ENCODE peak calls at places on chromosomes 3 and 15, in six cellular contexts. P is body of pancreas, H is breast epithelium, E is heart right ventricle, Y is uterus, T is transverse colon. W is an unnamed sample.

GRCh38 chr15:83848315-83849050 is 194.6 kb downstream of the ADAMTSL3 start:
- DNase-seq in P (no peak), H (no peak), E (no peak), Y (no peak), T (no peak), W (no peak)

GRCh38 chr15:45670511-45670910 is 35.7 kb downstream of the SQOR start:
- DNase-seq in P (no peak), H (no peak), E (no peak), Y (no peak), T (no peak), W (no peak)

GRCh38 chr3:12893247-12893646 is 51.9 kb upstream of the RPL32 start:
- DNase-seq in P (no peak), H (no peak), E (no peak), Y (no peak), T (no peak), W (no peak)

GRCh38 chr3:70273492-70273891 is 38.9 kb downstream of the MDFIC2 start:
- DNase-seq in P (no peak), H (no peak), E (no peak), Y (no peak), T (no peak), W (no peak)

GRCh38 chr15:98812711-98813441 is 164.5 kb downstream of the IGF1R start:
- DNase-seq in P (peak), H (no peak), E (no peak), Y (no peak), T (no peak), W (no peak)

GRCh38 chr15:39124925-39125625 is 455.8 kb upstream of the THBS1 start:
- DNase-seq in P (no peak), H (no peak), E (no peak), Y (no peak), T (no peak), W (no peak)

GRCh38 chr3:59818033-59818936 is 768.5 kb upstream of the CFAP20DC start:
- DNase-seq in P (peak), H (peak), E (peak), Y (peak), T (peak), W (peak)

GRCh38 chr15:82900511-82900910 is 52.0 kb downstream of the HOMER2 start:
- DNase-seq in P (no peak), H (no peak), E (no peak), Y (no peak), T (no peak), W (no peak)

GRCh38 chr3:179147571-179148445 is at the start of gene PIK3CA:
- DNase-seq in P (peak), H (peak), E (peak), Y (peak), T (peak), W (peak)

GRCh38 chr15:41276821-41277220 is 45.8 kb downstream of the CHP1 start:
- DNase-seq in P (no peak), H (no peak), E (no peak), Y (no peak), T (no peak), W (no peak)

GRCh38 chr3:196377321-196377720 is 39.1 kb upstream of the TM4SF19 start:
- DNase-seq in P (no peak), H (no peak), E (no peak), Y (no peak), T (no peak), W (no peak)

GRCh38 chr3:194133661-194134230 is 2.2 kb upstream of the HES1 start:
- DNase-seq in P (peak), H (no peak), E (peak), Y (peak), T (peak), W (no peak)

GRCh38 chr15:63514533-63514943 is 10.1 kb downstream of the USP3 start:
- DNase-seq in P (peak), H (no peak), E (no peak), Y (no peak), T (no peak), W (no peak)

GRCh38 chr3:58404396-58404795 is 29.2 kb downstream of the PDHB start:
- DNase-seq in P (no peak), H (no peak), E (no peak), Y (no peak), T (no peak), W (no peak)

GRCh38 chr3:77906102-77906709 is 866.3 kb downstream of the ROBO2 start:
- DNase-seq in P (no peak), H (no peak), E (no peak), Y (no peak), T (no peak), W (no peak)

DNA sequence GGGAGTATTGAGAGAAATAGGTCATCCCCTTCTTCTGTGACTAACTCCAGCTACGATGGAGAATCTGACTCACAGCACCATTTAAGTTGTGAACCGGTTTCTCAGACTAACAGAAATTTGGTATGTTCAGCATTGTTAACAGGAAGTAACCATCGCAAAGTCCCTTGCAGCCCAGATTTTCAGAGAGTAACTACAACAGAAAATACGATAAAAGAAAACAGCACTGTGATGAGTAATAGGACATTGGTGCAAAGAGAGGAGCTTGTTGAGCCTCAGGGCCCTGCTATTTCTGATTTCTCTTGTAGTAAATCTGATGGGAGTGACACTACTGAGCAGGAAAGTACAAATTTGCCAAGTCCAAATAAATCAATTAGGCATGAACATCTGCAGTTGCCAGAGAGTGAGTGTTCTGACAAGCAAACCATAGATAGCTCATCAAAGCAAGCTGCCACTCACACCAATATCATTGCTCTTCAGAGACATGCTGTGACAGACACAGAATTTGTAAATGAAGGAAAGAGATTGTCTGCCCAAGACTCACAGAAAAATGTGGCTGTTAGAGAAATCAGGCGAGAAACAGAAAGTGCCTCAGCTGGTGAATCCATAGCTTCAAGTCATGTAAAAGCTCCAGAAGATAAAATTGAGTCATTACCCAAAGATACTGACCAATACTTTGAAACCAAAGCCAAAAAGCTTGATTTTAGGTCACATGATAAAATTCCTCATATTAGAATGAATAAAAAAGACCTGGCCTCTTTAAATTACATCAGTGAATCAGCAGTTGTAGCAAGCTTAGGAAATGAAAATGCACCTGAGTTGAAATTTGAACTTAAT is 50.6 kb downstream of the CRYBG3 start:
- DNase-seq in P (no peak), H (no peak), E (no peak), Y (peak), T (no peak), W (no peak)
- H3K4me3 ChIP-seq in P (no peak), H (no peak), E (no peak), Y (no peak), T (no peak), W (no peak)

DNA sequence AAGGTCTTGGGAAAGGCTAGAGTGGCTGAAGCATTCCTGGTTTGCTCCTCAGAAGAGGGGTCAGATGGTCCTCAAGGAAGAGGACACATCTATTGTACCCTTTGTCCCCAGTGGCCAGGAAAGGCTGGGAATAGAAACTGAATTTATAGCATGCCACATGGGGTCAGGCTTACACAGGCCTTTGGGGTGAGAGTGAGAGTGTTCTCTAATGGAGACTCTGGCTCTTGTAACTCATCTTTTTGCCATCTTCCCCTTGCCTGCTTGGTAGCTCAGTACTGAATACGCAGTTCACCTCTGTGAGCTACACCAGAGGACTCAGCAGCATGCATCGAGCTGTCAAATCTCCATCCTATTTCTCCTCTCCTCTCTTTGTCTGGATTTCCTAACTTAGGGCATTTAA is 87.5 kb downstream of the ATP2B2 start:
- DNase-seq in P (no peak), H (no peak), E (no peak), Y (no peak), T (no peak), W (no peak)
- TF ChIP-seq CTCF in P (no peak), H (no peak), E (no peak), Y (no peak), T (no peak), W (no peak)

DNA sequence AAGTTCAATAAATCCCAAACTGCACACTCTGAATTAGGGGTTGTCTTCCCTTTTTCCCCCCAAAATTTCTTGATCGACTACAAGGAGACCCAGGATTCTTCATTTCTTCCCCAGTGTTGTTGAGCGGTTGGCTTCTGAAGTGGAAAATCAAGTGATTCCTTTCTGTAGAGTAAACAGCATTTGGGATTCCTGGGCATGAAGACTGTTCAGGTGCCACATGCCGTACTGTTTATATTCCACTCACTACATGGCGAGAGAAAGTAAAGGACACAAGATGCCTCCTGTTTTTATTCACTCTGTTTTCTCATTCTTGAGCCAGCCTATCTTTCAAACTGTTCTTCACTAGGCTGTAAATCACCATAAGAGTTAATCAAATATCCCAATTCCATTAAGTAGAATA is 12.6 kb downstream of the FSTL1 start:
- DNase-seq in P (no peak), H (no peak), E (no peak), Y (no peak), T (no peak), W (no peak)
- H3K27ac ChIP-seq in P (no peak), H (peak), E (peak), Y (peak), T (peak), W (no peak)

GRCh38 chr15:100692671-100693070 is 90.3 kb downstream of the ASB7 start:
- DNase-seq in P (no peak), H (no peak), E (no peak), Y (peak), T (no peak), W (no peak)

GRCh38 chr15:100696452-100696851 is 94.1 kb downstream of the ASB7 start:
- DNase-seq in P (no peak), H (no peak), E (no peak), Y (no peak), T (no peak), W (no peak)

GRCh38 chr15:100695048-100695447 is 92.7 kb downstream of the ASB7 start:
- DNase-seq in P (no peak), H (no peak), E (no peak), Y (no peak), T (no peak), W (no peak)

GRCh38 chr15:100693451-100693850 is 91.1 kb downstream of the ASB7 start:
- DNase-seq in P (peak), H (no peak), E (no peak), Y (peak), T (no peak), W (no peak)

GRCh38 chr15:100694381-100695012 is 92.1 kb downstream of the ASB7 start:
- DNase-seq in P (no peak), H (no peak), E (no peak), Y (peak), T (no peak), W (no peak)
- H3K4me3 ChIP-seq in P (no peak), H (no peak), E (no peak), Y (no peak), T (no peak), W (no peak)

GRCh38 chr3:50369271-50369670 is 9.9 kb upstream of the TMEM115 start:
- DNase-seq in P (no peak), H (no peak), E (no peak), Y (no peak), T (no peak), W (no peak)

GRCh38 chr3:50364573-50365079 is 5.3 kb upstream of the TMEM115 start:
- DNase-seq in P (no peak), H (no peak), E (no peak), Y (no peak), T (peak), W (no peak)

GRCh38 chr3:50370594-50370993 is 11.3 kb upstream of the TMEM115 start:
- DNase-seq in P (no peak), H (no peak), E (no peak), Y (no peak), T (no peak), W (no peak)

GRCh38 chr3:50365842-50366220 is 6.5 kb upstream of the TMEM115 start:
- DNase-seq in P (no peak), H (no peak), E (no peak), Y (no peak), T (no peak), W (no peak)

DNA sequence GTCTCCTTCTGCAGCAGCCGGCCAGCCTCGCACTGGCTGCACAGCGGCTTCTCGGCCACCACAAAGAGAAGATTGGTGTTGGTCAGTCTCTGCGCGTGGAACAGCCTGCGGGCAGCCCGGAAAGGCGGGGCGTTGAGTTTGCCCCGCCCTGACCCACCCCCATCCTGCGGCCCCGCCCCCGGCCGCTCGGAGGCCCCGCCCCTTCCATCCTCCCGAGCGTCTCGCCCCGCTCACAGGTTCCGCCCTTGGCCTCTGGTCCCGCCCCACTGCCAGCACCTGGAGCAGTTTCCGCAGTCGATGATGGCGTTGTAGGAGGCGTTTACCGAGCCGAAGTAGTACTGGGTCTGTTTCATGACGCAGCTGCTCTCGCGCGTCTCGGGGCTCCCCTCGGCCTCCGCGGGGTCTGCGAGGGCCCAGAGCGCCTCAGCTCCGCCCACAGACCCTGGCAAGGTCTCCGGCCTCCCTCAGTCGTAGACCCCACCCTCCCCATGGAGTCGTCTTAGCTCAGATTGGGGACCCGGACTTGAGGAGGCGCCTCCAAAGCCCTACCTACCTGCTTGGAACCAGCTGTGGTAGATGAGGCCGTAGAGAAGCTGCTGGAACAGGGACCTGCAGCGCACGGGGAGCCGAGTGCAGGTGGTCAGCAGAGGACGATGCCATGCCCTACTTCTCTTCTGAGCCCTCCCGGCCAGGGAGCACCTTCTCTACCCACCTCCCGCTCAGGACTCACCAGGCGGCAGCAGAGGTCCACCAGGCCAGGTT is 5.9 kb upstream of the TMEM115 start:
- DNase-seq in P (peak), H (peak), E (peak), Y (peak), T (peak), W (peak)
- TF ChIP-seq CTCF in P (no peak), H (no peak), E (no peak), Y (no peak), T (no peak), W (no peak)

DNA sequence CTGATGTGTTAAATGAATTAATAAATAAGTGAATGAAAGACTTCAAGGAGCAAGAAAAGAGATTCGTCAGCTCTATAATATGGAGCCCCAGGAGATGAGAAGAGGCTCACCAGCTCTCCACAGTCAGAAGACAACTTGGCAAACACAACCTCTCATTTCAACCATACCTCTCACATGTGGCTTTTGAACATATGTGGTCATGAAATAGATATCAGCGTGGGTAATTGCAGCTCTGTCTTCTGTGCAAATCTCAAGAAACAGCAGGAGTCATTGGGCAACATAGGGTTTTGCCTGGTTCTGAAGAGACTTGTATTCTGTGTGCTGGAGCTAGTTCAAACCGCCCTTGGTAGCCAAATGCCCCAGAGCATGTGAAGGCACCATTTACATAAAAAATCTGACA is 8.5 kb downstream of the CX3CR1 start:
- DNase-seq in P (no peak), H (peak), E (no peak), Y (no peak), T (no peak), W (no peak)
- H3K27ac ChIP-seq in P (no peak), H (no peak), E (no peak), Y (no peak), T (no peak), W (no peak)

GRCh38 chr3:41888368-41889076 is 73.4 kb downstream of the ULK4 start:
- DNase-seq in P (no peak), H (no peak), E (no peak), Y (no peak), T (no peak), W (no peak)
- H3K4me3 ChIP-seq in P (no peak), H (no peak), E (no peak), Y (no peak), T (no peak), W (no peak)

GRCh38 chr3:145939431-145939830 is 221.6 kb downstream of the PLOD2 start:
- DNase-seq in P (peak), H (no peak), E (no peak), Y (no peak), T (no peak), W (no peak)

GRCh38 chr3:145942052-145942451 is 218.9 kb downstream of the PLOD2 start:
- DNase-seq in P (no peak), H (no peak), E (no peak), Y (no peak), T (no peak), W (no peak)

GRCh38 chr3:145936986-145937385 is 224.0 kb downstream of the PLOD2 start:
- DNase-seq in P (no peak), H (no peak), E (no peak), Y (no peak), T (no peak), W (no peak)
- TF ChIP-seq CTCF in P (no peak), H (no peak), E (no peak), Y (no peak), T (no peak), W (no peak)

DNA sequence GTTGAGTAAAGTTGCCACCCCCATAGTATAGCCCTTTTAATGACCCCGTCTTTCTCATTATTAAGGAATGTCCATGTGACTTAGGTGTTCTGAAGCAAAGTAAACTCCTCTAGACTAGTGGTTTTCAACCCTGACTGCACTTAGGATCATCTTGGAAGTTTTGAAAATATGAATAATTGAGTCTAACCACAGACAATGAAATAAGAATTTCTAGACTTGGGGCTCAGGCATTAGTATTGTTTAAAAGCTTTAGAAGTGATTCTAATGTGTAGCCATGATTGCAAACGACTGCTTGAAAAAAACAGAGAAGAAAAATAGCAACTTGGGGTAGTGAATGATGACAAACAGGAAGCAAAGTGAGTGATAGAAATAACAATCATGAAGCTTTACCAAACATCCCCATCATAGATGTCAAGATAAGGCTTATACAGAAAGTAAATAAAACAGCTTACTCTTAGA is 35.0 kb downstream of the ALCAM start:
- DNase-seq in P (no peak), H (no peak), E (no peak), Y (no peak), T (no peak), W (no peak)
- H3K27ac ChIP-seq in P (no peak), H (no peak), E (no peak), Y (no peak), T (no peak), W (no peak)